ENCODE peak calls at places on chromosomes 13 and 19, in five cellular contexts. U, Z, O, F and P are unnamed samples.

GRCh38 chr19:13441810-13442512 is 64.3 kb downstream of the CACNA1A start:
- DNase-seq in Z (peak; percentile 47), F (peak; percentile 8), O (peak; percentile 67), U (peak; percentile 10), P (peak; percentile 38)

GRCh38 chr19:4318460-4318859 is 14.1 kb downstream of the FSD1 start:
- DNase-seq in Z (no peak), U (no peak), O (no peak), F (no peak), P (no peak)

GRCh38 chr13:100674363-100674847 is at the start of gene TMTC4:
- DNase-seq in U (no peak), Z (no peak), F (no peak), O (peak; percentile 44), P (no peak)

GRCh38 chr13:36814465-36814864 is 4.6 kb upstream of the RFXAP start:
- DNase-seq in O (no peak), Z (no peak), U (no peak), F (no peak), P (no peak)

GRCh38 chr19:45638930-45639729 is at the start of gene EML2:
- DNase-seq in U (peak; percentile 27), O (peak; percentile 22), F (peak; percentile 38), Z (peak; percentile 52), P (no peak)

GRCh38 chr19:30669329-30670010 is 297.3 kb downstream of the ZNF536 start:
- DNase-seq in Z (peak; percentile 36), O (peak; percentile 83), U (peak; percentile 20), F (peak; percentile 9), P (peak; percentile 34)

GRCh38 chr13:106260352-106260751 is 275.1 kb downstream of the EFNB2 start:
- DNase-seq in F (no peak), U (no peak), O (no peak), Z (no peak), P (no peak)

GRCh38 chr13:113837554-113838355 is 26.1 kb downstream of the GAS6 start:
- DNase-seq in O (no peak), F (no peak), U (no peak), Z (peak; percentile 94), P (peak; percentile 99)

GRCh38 chr13:106277483-106278154 is 257.8 kb downstream of the EFNB2 start:
- DNase-seq in F (no peak), O (no peak), U (no peak), Z (no peak), P (no peak)

GRCh38 chr19:55452381-55453325 is 8.8 kb downstream of the ISOC2 start:
- DNase-seq in O (peak; percentile 54), U (no peak), Z (no peak), F (peak; percentile 20), P (peak; percentile 59)

GRCh38 chr13:48199404-48199991 is 33.5 kb upstream of the ITM2B start:
- DNase-seq in U (no peak), Z (no peak), O (no peak), F (no peak), P (no peak)

GRCh38 chr13:66809496-66809895 is 420.6 kb downstream of the PCDH9 start:
- DNase-seq in F (no peak), Z (no peak), O (no peak), U (no peak), P (no peak)

GRCh38 chr19:19382118-19382517 is 23.4 kb upstream of the GATAD2A start:
- DNase-seq in F (no peak), U (no peak), O (no peak), Z (no peak), P (no peak)

GRCh38 chr13:106433066-106433465 is 102.4 kb downstream of the EFNB2 start:
- DNase-seq in U (no peak), O (no peak), F (no peak), Z (no peak), P (peak; percentile 25)

GRCh38 chr19:1592755-1593628 is at the start of gene MBD3:
- DNase-seq in O (peak; percentile 95), Z (peak; percentile 90), U (peak; percentile 81), F (peak; percentile 86), P (peak; percentile 89)

GRCh38 chr13:99916366-99917103 is 55.0 kb downstream of the ZIC5 start:
- DNase-seq in U (no peak), O (peak; percentile 38), F (no peak), Z (peak; percentile 73), P (peak; percentile 76)

GRCh38 chr13:110305001-110305400 is 2.0 kb downstream of the COL4A1 start:
- DNase-seq in O (no peak), Z (no peak), F (no peak), U (no peak), P (peak; percentile 43)

GRCh38 chr13:26048745-26049144 is 3.1 kb downstream of the SHISA2 start:
- DNase-seq in F (no peak), O (no peak), Z (no peak), U (no peak), P (no peak)

GRCh38 chr19:41367848-41368301 is 3.9 kb upstream of the B9D2 start:
- DNase-seq in O (no peak), Z (peak; percentile 88), F (no peak), U (no peak), P (peak; percentile 93)

GRCh38 chr19:32053366-32053765 is 292.0 kb upstream of the ZNF507 start:
- DNase-seq in U (no peak), O (no peak), Z (no peak), F (no peak), P (no peak)

GRCh38 chr19:41307954-41308449 is 2.0 kb upstream of the CCDC97 start:
- DNase-seq in Z (no peak), O (no peak), U (no peak), F (no peak), P (no peak)

GRCh38 chr13:100461309-100462035 is 127.1 kb downstream of the GGACT start:
- DNase-seq in O (no peak), Z (no peak), U (no peak), F (no peak), P (no peak)

GRCh38 chr19:46678110-46678732 is 17.2 kb upstream of the DACT3 start:
- DNase-seq in O (peak; percentile 31), Z (peak; percentile 31), F (peak; percentile 48), U (peak; percentile 37), P (no peak)

GRCh38 chr13:45101327-45102018 is 18.8 kb upstream of the GTF2F2 start:
- DNase-seq in Z (no peak), U (no peak), F (no peak), O (no peak), P (no peak)

GRCh38 chr13:83190020-83190419 is 692.3 kb downstream of the SLITRK1 start:
- DNase-seq in U (no peak), Z (no peak), O (no peak), F (no peak), P (no peak)

GRCh38 chr19:29686285-29686805 is 21.1 kb downstream of the PLEKHF1 start:
- DNase-seq in Z (no peak), U (no peak), F (no peak), O (no peak), P (no peak)

GRCh38 chr19:14091086-14091884 is 734 bp upstream of the SAMD1 start:
- DNase-seq in F (peak; percentile 61), Z (peak; percentile 58), O (peak; percentile 61), U (no peak), P (peak; percentile 58)

GRCh38 chr13:66665991-66666390 is 564.1 kb downstream of the PCDH9 start:
- DNase-seq in O (peak; percentile 7), Z (peak; percentile 92), U (no peak), F (no peak), P (peak; percentile 77)

GRCh38 chr19:41323430-41324125 is 13.6 kb downstream of the CCDC97 start:
- DNase-seq in F (no peak), U (no peak), Z (peak; percentile 79), O (no peak), P (peak; percentile 97)

GRCh38 chr19:29810504-29810871 is 1.3 kb upstream of the CCNE1 start:
- DNase-seq in F (no peak), O (no peak), U (no peak), Z (no peak), P (peak; percentile 41)

GRCh38 chr13:97225533-97225932 is 3.4 kb downstream of the MBNL2 start:
- DNase-seq in Z (peak; percentile 29), U (no peak), O (no peak), F (no peak), P (no peak)

GRCh38 chr13:52800856-52801255 is 47.6 kb downstream of the PCDH8 start:
- DNase-seq in F (no peak), O (no peak), Z (no peak), U (no peak), P (no peak)

GRCh38 chr13:32267836-32268439 is 47.2 kb downstream of the ZAR1L start:
- DNase-seq in Z (no peak), O (no peak), U (peak; percentile 27), F (peak; percentile 8), P (no peak)

GRCh38 chr19:5805465-5806132 is 732 bp downstream of the NRTN start:
- DNase-seq in U (peak; percentile 42), Z (peak; percentile 66), F (peak; percentile 64), O (peak; percentile 92), P (no peak)

GRCh38 chr19:50969413-50969760 is at the start of gene KLK6:
- DNase-seq in F (no peak), O (no peak), Z (no peak), U (no peak), P (no peak)

GRCh38 chr19:11226716-11227166 is 12.7 kb upstream of the ANGPTL8 start:
- DNase-seq in O (no peak), U (no peak), F (no peak), Z (no peak), P (no peak)

GRCh38 chr13:44523176-44524017 is 52.7 kb downstream of the TSC22D1 start:
- DNase-seq in F (no peak), U (no peak), O (no peak), Z (peak; percentile 62), P (peak; percentile 52)

GRCh38 chr13:27712421-27712820 is 79.9 kb upstream of the GSX1 start:
- DNase-seq in Z (peak; percentile 6), F (no peak), U (no peak), O (no peak), P (peak; percentile 23)

GRCh38 chr19:19223636-19224035 is 11.9 kb downstream of the NCAN start:
- DNase-seq in U (no peak), Z (no peak), F (no peak), O (no peak), P (no peak)